ENCODE peak calls at places on chromosomes 7 and 10, in ten cellular contexts. G, O, A, J, V, L, S, I, M and E are unnamed samples. For H3K27me3 and H3K9me3, the result is how much of the 10 kb centered on the place peaks cover.

GRCh38 chr7:135510603-135511183 is 791 bp upstream of the CNOT4 start:
- DNase-seq in G (peak), O (no peak), A (no peak), J (no peak), V (peak), L (no peak), S (no peak), I (peak), M (no peak), E (no peak)

GRCh38 chr7:149228831-149229471 is 10.5 kb upstream of the ZNF212 start:
- DNase-seq in G (peak), O (no peak), A (no peak), J (no peak), V (no peak), L (peak), S (no peak), I (no peak), M (no peak), E (no peak)

GRCh38 chr10:5291501-5292195 is 73.1 kb upstream of the UCN3 start:
- DNase-seq in G (peak), O (peak), A (peak), J (peak), V (peak), L (peak), S (peak), I (no peak), M (peak), E (peak)

GRCh38 chr7:37643876-37644275 is 39.7 kb upstream of the GPR141 start:
- DNase-seq in G (no peak), O (no peak), A (no peak), J (no peak), V (no peak), L (no peak), S (no peak), I (no peak), M (no peak), E (no peak)

GRCh38 chr10:74890460-74890859 is 64.1 kb downstream of the KAT6B start:
- DNase-seq in G (no peak), O (no peak), A (no peak), J (no peak), V (no peak), L (no peak), S (no peak), I (no peak), M (no peak), E (no peak)

GRCh38 chr10:71623098-71623985 is 96.2 kb downstream of the C10orf105 start:
- DNase-seq in G (peak), O (no peak), A (peak), J (peak), V (peak), L (no peak), S (peak), I (no peak), M (no peak), E (no peak)

GRCh38 chr7:127647636-127648035 is 4.4 kb upstream of the SND1 start:
- DNase-seq in G (no peak), O (no peak), A (no peak), J (no peak), V (no peak), L (no peak), S (no peak), I (no peak), M (no peak), E (no peak)

GRCh38 chr10:126598009-126598408 is 72.5 kb downstream of the C10orf90 start:
- DNase-seq in G (peak), O (no peak), A (no peak), J (no peak), V (peak), L (no peak), S (peak), I (peak), M (no peak), E (peak)

GRCh38 chr10:16583382-16583781 is 61.7 kb upstream of the C1QL3 start:
- DNase-seq in G (no peak), O (no peak), A (no peak), J (no peak), V (no peak), L (no peak), S (no peak), I (no peak), M (no peak), E (no peak)

GRCh38 chr7:142231716-142232115 is 26.1 kb downstream of the PRSS58 start:
- DNase-seq in G (peak), O (no peak), A (no peak), J (no peak), V (no peak), L (no peak), S (peak), I (peak), M (no peak), E (no peak)

GRCh38 chr7:36962367-36962766 is 238.1 kb upstream of the AOAH start:
- DNase-seq in G (no peak), O (no peak), A (no peak), J (no peak), V (no peak), L (no peak), S (no peak), I (no peak), M (no peak), E (no peak)

GRCh38 chr10:88456730-88457129 is 126.4 kb downstream of the RNLS start:
- DNase-seq in G (no peak), O (no peak), A (no peak), J (no peak), V (peak), L (no peak), S (no peak), I (no peak), M (no peak), E (no peak)

GRCh38 chr10:83372646-83373045 is 766.7 kb upstream of the GHITM start:
- DNase-seq in G (no peak), O (no peak), A (no peak), J (no peak), V (peak), L (no peak), S (no peak), I (no peak), M (no peak), E (no peak)

GRCh38 chr10:44968101-44968886 is 8.7 kb downstream of the RASSF4 start:
- DNase-seq in G (no peak), O (peak), A (no peak), J (peak), V (no peak), L (peak), S (no peak), I (no peak), M (peak), E (peak)

GRCh38 chr10:60270426-60270825 is 119.2 kb downstream of the ANK3 start:
- DNase-seq in G (no peak), O (no peak), A (no peak), J (no peak), V (peak), L (no peak), S (no peak), I (no peak), M (no peak), E (no peak)

GRCh38 chr10:103493362-103493871 is at the start of gene NEURL1:
- DNase-seq in G (no peak), O (no peak), A (no peak), J (peak), V (no peak), L (peak), S (no peak), I (peak), M (no peak), E (no peak)

GRCh38 chr7:11181590-11181989 is 207.9 kb downstream of the PHF14 start:
- DNase-seq in G (peak), O (no peak), A (no peak), J (no peak), V (no peak), L (no peak), S (no peak), I (no peak), M (no peak), E (no peak)
- H3K27me3 ChIP-seq in G (under half), O (under half), A (under half), J (under half), V (under half), L (under half), S (under half), I (under half), M (under half), E (under half)

DNA sequence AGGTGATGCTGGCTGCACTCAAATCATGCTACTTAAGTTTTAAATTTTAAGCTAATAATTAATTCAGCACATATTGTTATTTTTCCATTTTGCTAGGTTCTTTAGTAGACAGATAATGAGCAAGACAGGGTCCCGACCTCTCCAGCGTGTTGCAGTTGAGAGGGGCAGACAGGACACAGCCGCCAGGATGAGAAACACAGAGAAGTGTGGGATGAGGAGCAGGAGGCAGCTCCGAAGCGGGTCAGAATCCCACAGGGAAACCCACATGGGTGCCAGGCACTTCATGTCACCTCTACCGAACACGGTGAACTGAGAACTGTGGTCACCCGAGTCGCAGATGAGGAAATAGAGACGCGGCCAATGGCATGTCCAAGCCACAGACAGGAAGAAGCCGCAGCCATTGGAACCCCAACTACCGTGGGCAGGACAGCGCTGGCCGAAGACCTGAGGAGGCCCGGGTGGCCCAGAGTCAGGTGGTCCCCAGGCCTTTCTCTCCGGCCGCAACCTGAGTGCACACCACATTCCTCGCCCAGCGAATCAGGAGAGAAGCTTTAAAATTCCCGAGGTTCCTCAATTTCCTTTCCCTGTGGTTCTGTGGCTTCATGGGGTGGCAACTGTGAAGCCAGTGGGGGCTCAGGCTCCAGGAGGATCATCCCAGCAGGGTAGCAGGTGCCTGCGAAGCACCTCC is 213.0 kb downstream of the DNAJB6 start:
- DNase-seq in G (no peak), O (peak), A (no peak), J (no peak), V (no peak), L (no peak), S (no peak), I (no peak), M (peak), E (peak)
- H3K9me3 ChIP-seq in G (under half), O (under half), A (under half), J (under half), V (half or more), L (under half), S (under half), I (under half), M (under half), E (under half)

GRCh38 chr7:20650782-20651181 is 35.3 kb downstream of the ABCB5 start:
- DNase-seq in G (no peak), O (no peak), A (no peak), J (no peak), V (no peak), L (no peak), S (no peak), I (no peak), M (no peak), E (no peak)
- H3K27me3 ChIP-seq in G (under half), O (under half), A (under half), J (under half), V (under half), L (under half), S (under half), I (under half), M (under half), E (under half)

GRCh38 chr10:133453516-133454203 is at the start of gene SCART1:
- DNase-seq in G (peak), O (peak), A (no peak), J (no peak), V (no peak), L (no peak), S (peak), I (no peak), M (no peak), E (no peak)

GRCh38 chr10:133455196-133455595 is 1.5 kb downstream of the SCART1 start:
- DNase-seq in G (no peak), O (no peak), A (no peak), J (no peak), V (no peak), L (no peak), S (peak), I (no peak), M (no peak), E (no peak)

GRCh38 chr10:133454204-133454893 is 604 bp downstream of the SCART1 start:
- DNase-seq in G (no peak), O (peak), A (no peak), J (no peak), V (no peak), L (peak), S (peak), I (no peak), M (no peak), E (no peak)

GRCh38 chr10:133451346-133451745 is 2.4 kb upstream of the SCART1 start:
- DNase-seq in G (no peak), O (no peak), A (no peak), J (no peak), V (no peak), L (no peak), S (no peak), I (no peak), M (no peak), E (no peak)

GRCh38 chr10:133452453-133452852 is 1.3 kb upstream of the SCART1 start:
- DNase-seq in G (no peak), O (no peak), A (no peak), J (no peak), V (no peak), L (no peak), S (no peak), I (no peak), M (no peak), E (no peak)
- H3K9me3 ChIP-seq in G (under half), O (under half), A (under half), J (under half), V (under half), L (under half), S (under half), I (under half), M (under half), E (under half)